ENCODE peak calls at places on chromosomes 7 and 10, in seven cellular contexts. X, C, Z, E, B, K and Y are unnamed samples.

GRCh38 chr10:113911839-113912238 is 57.4 kb downstream of the NHLRC2 start:
- DNase-seq in X (no peak), C (no peak), Z (no peak), E (no peak), B (no peak), K (no peak), Y (no peak)

GRCh38 chr7:137992738-137993394 is 9.0 kb downstream of the CREB3L2 start:
- DNase-seq in X (peak; percentile 81), C (no peak), Z (peak; percentile 87), E (peak; percentile 77), B (no peak), K (peak; percentile 88), Y (peak; percentile 95)

GRCh38 chr7:128974241-128974934 is 36.7 kb downstream of the IRF5 start:
- DNase-seq in X (no peak), C (no peak), Z (no peak), E (no peak), B (no peak), K (no peak), Y (no peak)

GRCh38 chr7:21108182-21108581 is 319.7 kb upstream of the SP4 start:
- DNase-seq in X (no peak), C (no peak), Z (no peak), E (no peak), B (no peak), K (no peak), Y (no peak)

GRCh38 chr7:128192497-128193142 is 48.5 kb upstream of the LEP start:
- DNase-seq in X (no peak), C (no peak), Z (peak; percentile 43), E (peak; percentile 25), B (no peak), K (peak; percentile 23), Y (no peak)

GRCh38 chr7:101927389-101928306 is 110.2 kb downstream of the CUX1 start:
- DNase-seq in X (no peak), C (no peak), Z (peak; percentile 77), E (no peak), B (no peak), K (no peak), Y (peak; percentile 58)

GRCh38 chr10:91194497-91195179 is 25.8 kb upstream of the PCGF5 start:
- DNase-seq in X (no peak), C (no peak), Z (no peak), E (no peak), B (no peak), K (no peak), Y (no peak)

GRCh38 chr7:147775564-147775963 is 815.0 kb upstream of the C7orf33 start:
- DNase-seq in X (no peak), C (no peak), Z (no peak), E (no peak), B (no peak), K (no peak), Y (no peak)

GRCh38 chr10:30058570-30059132 is 735 bp downstream of the JCAD start:
- DNase-seq in X (no peak), C (peak; percentile 43), Z (no peak), E (no peak), B (no peak), K (no peak), Y (no peak)

GRCh38 chr10:91742189-91742588 is 56.0 kb upstream of the TNKS2 start:
- DNase-seq in X (no peak), C (no peak), Z (no peak), E (no peak), B (no peak), K (no peak), Y (no peak)

GRCh38 chr7:30159698-30160143 is 24.9 kb downstream of the MTURN start:
- DNase-seq in X (no peak), C (peak; percentile 46), Z (no peak), E (no peak), B (no peak), K (no peak), Y (no peak)

GRCh38 chr10:125124114-125124486 is 36.3 kb downstream of the CTBP2 start:
- DNase-seq in X (no peak), C (no peak), Z (no peak), E (no peak), B (no peak), K (no peak), Y (no peak)

GRCh38 chr7:77537595-77538185 is 595 bp downstream of the PTPN12 start:
- DNase-seq in X (no peak), C (peak; percentile 66), Z (no peak), E (peak; percentile 61), B (peak; percentile 19), K (no peak), Y (peak; percentile 67)

GRCh38 chr7:21717323-21717722 is 174.5 kb downstream of the DNAH11 start:
- DNase-seq in X (no peak), C (no peak), Z (no peak), E (no peak), B (no peak), K (no peak), Y (no peak)

GRCh38 chr7:156984209-156984891 is 26.1 kb downstream of the MNX1 start:
- DNase-seq in X (peak; percentile 62), C (no peak), Z (no peak), E (no peak), B (no peak), K (no peak), Y (no peak)

GRCh38 chr10:25174461-25175230 is at the start of gene GPR158:
- DNase-seq in X (peak; percentile 87), C (peak; percentile 95), Z (peak; percentile 93), E (peak; percentile 86), B (peak; percentile 77), K (peak; percentile 82), Y (peak; percentile 94)

GRCh38 chr10:49310901-49311561 is 12.1 kb downstream of the C10orf71 start:
- DNase-seq in X (peak; percentile 65), C (no peak), Z (no peak), E (no peak), B (no peak), K (no peak), Y (no peak)

GRCh38 chr10:102612964-102613275 is 31.4 kb upstream of the TRIM8 start:
- DNase-seq in X (no peak), C (no peak), Z (peak; percentile 46), E (no peak), B (no peak), K (no peak), Y (peak; percentile 77)

GRCh38 chr10:130929422-130930325 is 381.8 kb downstream of the TCERG1L start:
- DNase-seq in X (no peak), C (no peak), Z (no peak), E (peak; percentile 36), B (no peak), K (no peak), Y (no peak)

GRCh38 chr7:117324940-117325339 is 2.1 kb upstream of the WNT2 start:
- DNase-seq in X (no peak), C (peak; percentile 55), Z (no peak), E (no peak), B (no peak), K (no peak), Y (no peak)

GRCh38 chr7:84144480-84144879 is 50.1 kb downstream of the SEMA3A start:
- DNase-seq in X (no peak), C (no peak), Z (no peak), E (no peak), B (no peak), K (no peak), Y (peak; percentile 23)

GRCh38 chr7:98240961-98241673 is 10.9 kb downstream of the TECPR1 start:
- DNase-seq in X (no peak), C (peak; percentile 70), Z (no peak), E (no peak), B (peak; percentile 97), K (no peak), Y (peak; percentile 56)

GRCh38 chr7:2523461-2523905 is 3.9 kb downstream of the LFNG start:
- DNase-seq in X (no peak), C (no peak), Z (no peak), E (no peak), B (no peak), K (no peak), Y (no peak)

GRCh38 chr7:3978839-3979238 is 677.8 kb downstream of the SDK1 start:
- DNase-seq in X (no peak), C (peak; percentile 18), Z (no peak), E (no peak), B (no peak), K (peak; percentile 28), Y (no peak)

GRCh38 chr7:45035371-45035770 is 35.4 kb downstream of the CCM2 start:
- DNase-seq in X (peak; percentile 19), C (no peak), Z (no peak), E (no peak), B (no peak), K (no peak), Y (no peak)

GRCh38 chr7:87016606-87017005 is 42.8 kb downstream of the ELAPOR2 start:
- DNase-seq in X (no peak), C (no peak), Z (no peak), E (no peak), B (no peak), K (no peak), Y (no peak)

GRCh38 chr7:95493247-95493646 is 7.5 kb downstream of the ASB4 start:
- DNase-seq in X (no peak), C (no peak), Z (no peak), E (no peak), B (no peak), K (no peak), Y (no peak)

GRCh38 chr10:30447125-30447799 is 13.3 kb downstream of the MAP3K8 start:
- DNase-seq in X (no peak), C (no peak), Z (no peak), E (no peak), B (no peak), K (no peak), Y (no peak)

GRCh38 chr7:82625377-82625776 is 181.8 kb upstream of the CACNA2D1 start:
- DNase-seq in X (no peak), C (no peak), Z (no peak), E (no peak), B (no peak), K (no peak), Y (peak; percentile 3)